ENCODE peak calls at places on chromosome 16, in seven cellular contexts. H is dorsolateral prefrontal cortex, O is WERI-Rb-1, A is tibial artery, E is OCI-LY7, U is fibroblast of pulmonary artery, P is PC-3. I is an unnamed sample.

GRCh38 chr16:87436225-87437172 is 44.4 kb downstream of the MAP1LC3B start:
- DNase-seq in H (no peak), O (no peak), A (no peak), E (no peak), U (peak; percentile 63), P (no peak), I (peak; percentile 34)

GRCh38 chr16:31452631-31453106 is 6.6 kb upstream of the ARMC5 start:
- DNase-seq in H (no peak), O (no peak), A (peak; percentile 23), E (no peak), U (peak; percentile 92), P (peak; percentile 61), I (peak; percentile 96)

GRCh38 chr16:65889533-65889966 is 476.9 kb upstream of the CDH5 start:
- DNase-seq in H (no peak), O (peak; percentile 10), A (no peak), E (no peak), U (no peak), P (peak; percentile 96), I (no peak)

GRCh38 chr16:89193021-89193575 is 7.2 kb downstream of the SLC22A31 start:
- DNase-seq in H (no peak), O (no peak), A (no peak), E (peak; percentile 72), U (peak; percentile 88), P (peak; percentile 80), I (peak; percentile 93)

GRCh38 chr16:88432753-88433152 is 20.3 kb upstream of the ZFPM1 start:
- DNase-seq in H (no peak), O (no peak), A (no peak), E (no peak), U (no peak), P (no peak), I (no peak)

GRCh38 chr16:19177111-19177747 is 9.2 kb downstream of the SYT17 start:
- DNase-seq in H (no peak), O (no peak), A (no peak), E (no peak), U (peak; percentile 9), P (no peak), I (no peak)

GRCh38 chr16:88719267-88719932 is 13.1 kb downstream of the CTU2 start:
- DNase-seq in H (peak; percentile 83), O (no peak), A (no peak), E (no peak), U (no peak), P (no peak), I (no peak)

GRCh38 chr16:89120921-89121351 is 27.3 kb downstream of the ACSF3 start:
- DNase-seq in H (no peak), O (no peak), A (no peak), E (no peak), U (no peak), P (no peak), I (no peak)

GRCh38 chr16:75789237-75789636 is 62.9 kb upstream of the CPHXL start:
- DNase-seq in H (no peak), O (no peak), A (no peak), E (peak; percentile 70), U (peak; percentile 67), P (peak; percentile 67), I (peak; percentile 46)

GRCh38 chr16:30187971-30188561 is 4.7 kb downstream of the CORO1A start:
- DNase-seq in H (no peak), O (no peak), A (peak; percentile 18), E (no peak), U (no peak), P (no peak), I (no peak)

GRCh38 chr16:83626204-83626603 is 181.6 kb upstream of the HSBP1 start:
- DNase-seq in H (no peak), O (no peak), A (no peak), E (no peak), U (no peak), P (no peak), I (no peak)

GRCh38 chr16:66717112-66717675 is 20.7 kb upstream of the CMTM4 start:
- DNase-seq in H (peak; percentile 72), O (peak; percentile 68), A (no peak), E (peak; percentile 47), U (peak; percentile 64), P (peak; percentile 47), I (peak; percentile 88)

GRCh38 chr16:50644730-50645129 is 36.4 kb downstream of the SNX20 start:
- DNase-seq in H (peak; percentile 31), O (peak; percentile 55), A (no peak), E (no peak), U (peak; percentile 23), P (peak; percentile 33), I (peak; percentile 76)

GRCh38 chr16:69306031-69306430 is 5.1 kb upstream of the VPS4A start:
- DNase-seq in H (no peak), O (no peak), A (no peak), E (no peak), U (no peak), P (no peak), I (peak; percentile 64)

GRCh38 chr16:70267516-70267915 is 15.8 kb upstream of the EXOSC6 start:
- DNase-seq in H (no peak), O (peak; percentile 50), A (no peak), E (peak; percentile 44), U (peak; percentile 72), P (peak; percentile 52), I (peak; percentile 43)

GRCh38 chr16:825298-826061 is 24.9 kb upstream of the GNG13 start:
- DNase-seq in H (peak; percentile 50), O (no peak), A (no peak), E (no peak), U (no peak), P (no peak), I (peak; percentile 13)

GRCh38 chr16:80117731-80118130 is 423.1 kb upstream of the DYNLRB2 start:
- DNase-seq in H (no peak), O (no peak), A (no peak), E (no peak), U (no peak), P (no peak), I (peak; percentile 13)

GRCh38 chr16:1299012-1299867 is 10.2 kb upstream of the UBE2I start:
- DNase-seq in H (no peak), O (no peak), A (no peak), E (no peak), U (no peak), P (no peak), I (no peak)

GRCh38 chr16:89921131-89921698 is 1.9 kb upstream of the TUBB3 start:
- DNase-seq in H (no peak), O (peak; percentile 33), A (no peak), E (peak; percentile 59), U (no peak), P (no peak), I (no peak)

GRCh38 chr16:23423496-23424049 is 29.4 kb downstream of the COG7 start:
- DNase-seq in H (peak; percentile 23), O (no peak), A (peak; percentile 90), E (no peak), U (peak; percentile 94), P (peak; percentile 94), I (peak; percentile 96)

GRCh38 chr16:73268311-73268997 is 220.5 kb upstream of the ZFHX3 start:
- DNase-seq in H (peak; percentile 23), O (no peak), A (no peak), E (no peak), U (peak; percentile 7), P (no peak), I (peak; percentile 3)
- TF ChIP-seq CTCF in H (no peak), O (peak; percentile 44), A (no peak), E (no peak), U (peak; percentile 30), P (no peak), I (peak; percentile 39)

DNA sequence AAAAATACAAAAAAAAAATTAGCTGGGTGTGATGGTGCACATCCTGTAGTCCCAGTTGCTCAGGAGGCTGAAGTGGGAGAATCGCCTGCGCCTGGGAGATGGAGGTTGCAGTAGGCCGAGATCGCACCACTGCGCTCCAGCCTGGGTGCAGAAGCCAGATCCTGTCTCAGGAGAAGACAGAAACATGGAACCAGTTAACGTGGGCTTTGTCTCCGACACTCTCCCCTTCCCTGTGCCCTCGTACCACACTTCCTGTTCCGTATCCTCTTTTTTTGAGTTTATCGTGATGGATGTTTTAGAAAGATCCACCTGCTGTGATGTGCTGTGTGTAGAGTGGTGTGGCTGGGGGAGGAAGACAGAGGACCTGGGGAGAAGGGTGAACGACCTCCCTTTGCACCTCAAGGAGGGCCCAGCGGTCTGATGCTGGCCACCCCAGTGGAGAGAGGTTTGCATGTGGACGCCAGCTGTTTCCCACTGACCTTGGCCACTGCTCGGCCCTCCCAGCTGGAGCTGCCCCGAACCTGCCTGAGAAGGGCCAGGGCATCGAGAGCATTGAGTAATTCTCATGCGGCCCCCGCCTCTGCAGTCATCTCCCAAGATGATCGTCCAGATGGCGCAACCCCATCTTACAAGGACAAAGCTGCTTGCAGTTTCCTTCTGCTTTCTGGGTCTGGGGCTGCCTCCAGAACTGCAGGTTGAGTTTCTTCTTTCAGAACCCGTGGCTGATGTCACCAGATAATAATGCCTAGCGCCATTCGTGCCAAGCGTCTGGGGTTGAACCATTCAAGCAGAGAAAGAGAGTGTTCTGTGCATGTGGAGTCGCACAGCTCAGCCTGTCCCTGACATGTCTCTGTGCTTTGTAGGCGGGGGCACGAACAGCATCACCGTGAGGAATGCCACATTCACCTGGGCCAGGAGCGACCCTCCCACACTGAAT is 126.3 kb downstream of the ABCC1 start:
- DNase-seq in H (peak; percentile 49), O (peak; percentile 15), A (peak; percentile 53), E (no peak), U (no peak), P (no peak), I (peak; percentile 89)
- H3K4me3 ChIP-seq in H (no peak overlapping the region), O (no peak overlapping the region), A (no peak overlapping the region), E (no peak overlapping the region), U (no peak overlapping the region), P (no peak overlapping the region), I (no peak overlapping the region)

GRCh38 chr16:14199199-14199598 is 128.1 kb downstream of the MRTFB start:
- DNase-seq in H (no peak), O (no peak), A (no peak), E (no peak), U (no peak), P (no peak), I (no peak)

GRCh38 chr16:14205666-14206065 is 134.5 kb downstream of the MRTFB start:
- DNase-seq in H (no peak), O (no peak), A (no peak), E (no peak), U (peak; percentile 6), P (no peak), I (no peak)

GRCh38 chr16:14199624-14200023 is 128.5 kb downstream of the MRTFB start:
- DNase-seq in H (no peak), O (no peak), A (no peak), E (no peak), U (peak; percentile 31), P (peak; percentile 33), I (peak; percentile 37)

GRCh38 chr16:14202095-14202494 is 131.0 kb downstream of the MRTFB start:
- DNase-seq in H (no peak), O (no peak), A (no peak), E (no peak), U (no peak), P (no peak), I (no peak)

DNA sequence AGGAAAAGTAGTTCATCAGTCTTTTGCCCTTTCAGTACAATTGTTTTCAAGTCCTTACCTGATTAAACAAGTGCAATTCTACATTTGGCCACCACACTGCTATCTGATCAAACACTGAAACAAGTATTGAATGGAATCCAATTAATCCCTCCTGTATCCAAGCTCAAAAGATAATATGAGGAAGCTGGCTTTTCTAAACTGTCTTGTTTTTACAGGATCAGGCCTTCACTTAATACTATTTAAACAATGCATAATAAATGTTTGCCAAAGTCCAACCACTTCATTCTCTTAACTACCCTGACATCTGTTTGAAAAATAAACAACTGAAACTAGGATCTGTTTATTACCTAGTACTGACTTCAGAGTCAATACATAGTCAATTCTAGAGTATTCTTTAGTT is 131.6 kb downstream of the MRTFB start:
- DNase-seq in H (no peak), O (no peak), A (no peak), E (no peak), U (peak; percentile 22), P (peak; percentile 19), I (no peak)
- TF ChIP-seq CTCF in H (peak; percentile 6), O (no peak), A (peak; percentile 16), E (peak; percentile 60), U (peak; percentile 27), P (peak; percentile 48), I (peak; percentile 33)

GRCh38 chr16:2981177-2981898 is 1.1 kb upstream of the PKMYT1 start:
- DNase-seq in H (no peak), O (peak; percentile 93), A (no peak), E (no peak), U (peak; percentile 16), P (no peak), I (no peak)
- H3K4me3 ChIP-seq in H (peak overlapping the region; percentile 79), O (peak overlapping the region; percentile 90), A (peak overlapping the region; percentile 75), E (peak overlapping the region; percentile 80), U (peak overlapping the region; percentile 69), P (no peak overlapping the region), I (peak overlapping the region; percentile 85)

I was measured in AG10803.